ENCODE peak calls at places on chromosomes 13 and 19, in seven cellular contexts. One of them, this sample, is unnamed.

GRCh38 chr19:1474011-1474764 is 4.8 kb downstream of the C19orf25 start:
- DNase-seq in AG04449: no peak
- DNase-seq in CD8-positive, alpha-beta memory T cell: no peak
- DNase-seq in right cardiac atrium: peak; percentile 26
- DNase-seq in left ventricle myocardium inferior: peak; percentile 46
- DNase-seq in GM23248: peak; percentile 69
- DNase-seq in mesendoderm: no peak
- DNase-seq in this sample: no peak

GRCh38 chr13:40269086-40269485 is 397.4 kb downstream of the FOXO1 start:
- DNase-seq in right cardiac atrium: peak; percentile 52
- DNase-seq in left ventricle myocardium inferior: peak; percentile 36
- DNase-seq in AG04449: no peak
- DNase-seq in mesendoderm: no peak
- DNase-seq in CD8-positive, alpha-beta memory T cell: no peak
- DNase-seq in GM23248: no peak
- DNase-seq in this sample: no peak

GRCh38 chr19:36008336-36008978 is at the start of gene SYNE4:
- DNase-seq in GM23248: peak; percentile 12
- DNase-seq in left ventricle myocardium inferior: no peak
- DNase-seq in AG04449: no peak
- DNase-seq in right cardiac atrium: no peak
- DNase-seq in CD8-positive, alpha-beta memory T cell: no peak
- DNase-seq in mesendoderm: peak; percentile 93
- DNase-seq in this sample: no peak

GRCh38 chr19:33406521-33407139 is 33.1 kb downstream of the CEBPG start:
- DNase-seq in CD8-positive, alpha-beta memory T cell: peak; percentile 64
- DNase-seq in GM23248: peak; percentile 55
- DNase-seq in mesendoderm: peak; percentile 81
- DNase-seq in left ventricle myocardium inferior: peak; percentile 69
- DNase-seq in right cardiac atrium: peak; percentile 70
- DNase-seq in AG04449: no peak
- DNase-seq in this sample: peak; percentile 24

GRCh38 chr13:50672025-50672424 is 171.5 kb downstream of the DLEU7 start:
- DNase-seq in mesendoderm: no peak
- DNase-seq in GM23248: peak; percentile 30
- DNase-seq in AG04449: no peak
- DNase-seq in CD8-positive, alpha-beta memory T cell: no peak
- DNase-seq in right cardiac atrium: no peak
- DNase-seq in left ventricle myocardium inferior: no peak
- DNase-seq in this sample: no peak

GRCh38 chr13:107649071-107649470 is 566.3 kb downstream of the LIG4 start:
- DNase-seq in left ventricle myocardium inferior: no peak
- DNase-seq in mesendoderm: no peak
- DNase-seq in CD8-positive, alpha-beta memory T cell: no peak
- DNase-seq in right cardiac atrium: no peak
- DNase-seq in GM23248: no peak
- DNase-seq in AG04449: no peak
- DNase-seq in this sample: no peak

GRCh38 chr19:6723108-6723618 is 2.7 kb upstream of the C3 start:
- DNase-seq in right cardiac atrium: peak; percentile 75
- DNase-seq in AG04449: no peak
- DNase-seq in CD8-positive, alpha-beta memory T cell: no peak
- DNase-seq in mesendoderm: peak; percentile 63
- DNase-seq in GM23248: peak; percentile 61
- DNase-seq in left ventricle myocardium inferior: peak; percentile 56
- DNase-seq in this sample: no peak

GRCh38 chr19:15538774-15539173 is 30.4 kb downstream of the CYP4F22 start:
- DNase-seq in CD8-positive, alpha-beta memory T cell: no peak
- DNase-seq in AG04449: no peak
- DNase-seq in left ventricle myocardium inferior: no peak
- DNase-seq in GM23248: no peak
- DNase-seq in mesendoderm: no peak
- DNase-seq in right cardiac atrium: no peak
- DNase-seq in this sample: peak; percentile 18

GRCh38 chr13:111904701-111905608 is 162.0 kb upstream of the SOX1 start:
- DNase-seq in AG04449: no peak
- DNase-seq in CD8-positive, alpha-beta memory T cell: no peak
- DNase-seq in mesendoderm: no peak
- DNase-seq in left ventricle myocardium inferior: no peak
- DNase-seq in GM23248: no peak
- DNase-seq in right cardiac atrium: no peak
- DNase-seq in this sample: peak; percentile 3

GRCh38 chr19:50419580-50420035 is 870 bp downstream of the SPIB start:
- DNase-seq in CD8-positive, alpha-beta memory T cell: no peak
- DNase-seq in mesendoderm: peak; percentile 65
- DNase-seq in right cardiac atrium: no peak
- DNase-seq in AG04449: no peak
- DNase-seq in GM23248: no peak
- DNase-seq in left ventricle myocardium inferior: no peak
- DNase-seq in this sample: no peak
- H3K4me3 ChIP-seq in CD8-positive, alpha-beta memory T cell: no peak overlapping the region
- H3K4me3 ChIP-seq in mesendoderm: no peak overlapping the region
- H3K4me3 ChIP-seq in right cardiac atrium: no peak overlapping the region
- H3K4me3 ChIP-seq in AG04449: no peak overlapping the region
- H3K4me3 ChIP-seq in GM23248: no peak overlapping the region
- H3K4me3 ChIP-seq in left ventricle myocardium inferior: no peak overlapping the region
- H3K4me3 ChIP-seq in this sample: no peak overlapping the region

DNA sequence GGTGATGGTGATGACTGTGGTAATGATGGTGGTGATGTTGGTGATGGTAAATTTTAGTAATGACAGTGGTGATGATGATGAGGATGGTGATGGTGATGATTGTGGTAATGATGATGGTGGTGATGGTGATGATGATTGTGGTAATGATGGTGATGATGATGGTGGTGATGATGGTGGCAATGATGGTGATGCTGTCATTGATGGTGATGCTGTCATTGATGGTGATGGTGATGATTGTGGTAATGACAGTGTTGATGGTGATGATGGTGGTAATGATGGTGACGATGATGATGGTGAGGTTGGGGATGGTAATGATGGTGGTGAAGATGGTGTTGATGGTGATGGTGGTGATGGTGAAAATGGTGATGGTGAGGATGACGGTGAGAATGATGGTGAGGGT is 11.7 kb upstream of the BCAT2 start:
- DNase-seq in AG04449: no peak
- DNase-seq in mesendoderm: no peak
- DNase-seq in left ventricle myocardium inferior: no peak
- DNase-seq in CD8-positive, alpha-beta memory T cell: no peak
- DNase-seq in right cardiac atrium: no peak
- DNase-seq in GM23248: no peak
- DNase-seq in this sample: no peak
- H3K4me3 ChIP-seq in AG04449: no peak overlapping the region
- H3K4me3 ChIP-seq in mesendoderm: no peak overlapping the region
- H3K4me3 ChIP-seq in left ventricle myocardium inferior: no peak overlapping the region
- H3K4me3 ChIP-seq in CD8-positive, alpha-beta memory T cell: no peak overlapping the region
- H3K4me3 ChIP-seq in right cardiac atrium: no peak overlapping the region
- H3K4me3 ChIP-seq in GM23248: no peak overlapping the region
- H3K4me3 ChIP-seq in this sample: no peak overlapping the region

GRCh38 chr19:12481781-12482504 is 2.7 kb downstream of the ZNF709 start:
- DNase-seq in CD8-positive, alpha-beta memory T cell: no peak
- DNase-seq in left ventricle myocardium inferior: no peak
- DNase-seq in right cardiac atrium: no peak
- DNase-seq in mesendoderm: no peak
- DNase-seq in GM23248: no peak
- DNase-seq in AG04449: no peak
- DNase-seq in this sample: no peak
- H3K4me3 ChIP-seq in CD8-positive, alpha-beta memory T cell: no peak overlapping the region
- H3K4me3 ChIP-seq in left ventricle myocardium inferior: no peak overlapping the region
- H3K4me3 ChIP-seq in right cardiac atrium: no peak overlapping the region
- H3K4me3 ChIP-seq in mesendoderm: no peak overlapping the region
- H3K4me3 ChIP-seq in GM23248: no peak overlapping the region
- H3K4me3 ChIP-seq in AG04449: no peak overlapping the region
- H3K4me3 ChIP-seq in this sample: peak overlapping the region; percentile 9

GRCh38 chr19:13892885-13893284 is 13.0 kb downstream of the BRME1 start:
- DNase-seq in left ventricle myocardium inferior: no peak
- DNase-seq in right cardiac atrium: no peak
- DNase-seq in mesendoderm: peak; percentile 46
- DNase-seq in GM23248: no peak
- DNase-seq in CD8-positive, alpha-beta memory T cell: no peak
- DNase-seq in AG04449: no peak
- DNase-seq in this sample: no peak
- H3K4me3 ChIP-seq in left ventricle myocardium inferior: no peak overlapping the region
- H3K4me3 ChIP-seq in right cardiac atrium: no peak overlapping the region
- H3K4me3 ChIP-seq in mesendoderm: no peak overlapping the region
- H3K4me3 ChIP-seq in GM23248: no peak overlapping the region
- H3K4me3 ChIP-seq in CD8-positive, alpha-beta memory T cell: no peak overlapping the region
- H3K4me3 ChIP-seq in AG04449: no peak overlapping the region
- H3K4me3 ChIP-seq in this sample: no peak overlapping the region

DNA sequence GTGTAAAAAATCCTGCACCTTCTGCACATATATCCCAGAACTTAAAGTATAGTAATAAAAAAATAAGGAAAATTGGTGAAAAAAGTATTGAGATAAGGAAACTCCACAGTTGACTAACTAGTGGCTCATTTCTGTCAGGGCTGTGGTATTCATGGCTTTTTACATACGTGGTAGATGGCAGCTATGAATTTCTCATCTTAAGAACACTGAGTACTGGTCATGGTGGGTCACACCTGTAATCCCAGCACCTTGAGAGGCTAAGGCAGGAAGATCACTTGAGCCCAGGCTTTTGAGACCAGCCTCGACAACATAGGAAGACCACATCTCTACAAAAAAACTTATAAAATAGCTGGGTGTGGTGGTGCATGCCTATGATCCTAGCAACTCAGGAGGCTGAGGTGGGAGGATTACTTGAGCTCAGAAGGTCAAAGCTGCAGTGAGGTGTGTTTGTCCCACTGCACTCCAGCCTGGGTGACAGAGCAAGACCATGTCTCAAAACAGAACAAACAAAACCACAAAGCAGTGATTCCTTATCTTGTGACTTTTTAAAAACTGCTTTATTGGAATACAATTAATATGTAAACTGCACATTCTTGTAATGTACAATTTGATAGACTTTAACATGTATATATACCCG is 16.8 kb downstream of the SLAIN1 start:
- DNase-seq in right cardiac atrium: no peak
- DNase-seq in CD8-positive, alpha-beta memory T cell: no peak
- DNase-seq in left ventricle myocardium inferior: no peak
- DNase-seq in GM23248: no peak
- DNase-seq in AG04449: no peak
- DNase-seq in mesendoderm: no peak
- DNase-seq in this sample: no peak
- H3K4me3 ChIP-seq in right cardiac atrium: no peak overlapping the region
- H3K4me3 ChIP-seq in CD8-positive, alpha-beta memory T cell: no peak overlapping the region
- H3K4me3 ChIP-seq in left ventricle myocardium inferior: no peak overlapping the region
- H3K4me3 ChIP-seq in GM23248: no peak overlapping the region
- H3K4me3 ChIP-seq in AG04449: no peak overlapping the region
- H3K4me3 ChIP-seq in mesendoderm: no peak overlapping the region
- H3K4me3 ChIP-seq in this sample: no peak overlapping the region

DNA sequence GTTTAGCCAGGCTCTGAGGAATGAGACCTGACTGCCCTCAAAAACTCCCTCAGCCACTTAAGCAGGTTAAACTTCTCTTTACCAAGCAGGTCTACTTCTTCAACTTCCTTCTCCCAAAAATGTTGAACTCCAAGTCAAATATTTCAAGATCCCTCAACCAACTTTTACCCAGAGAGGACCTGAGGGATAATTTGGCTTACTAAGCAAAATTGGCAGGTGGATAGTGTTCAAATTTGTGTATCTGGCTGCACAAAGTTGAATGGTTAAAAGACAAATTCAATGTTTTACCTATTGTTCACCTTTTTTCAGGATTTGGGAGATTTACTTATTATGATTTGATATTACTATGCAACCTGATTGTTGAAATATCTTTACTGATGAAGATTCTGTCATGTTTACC is 293.0 kb upstream of the SOX21 start:
- DNase-seq in mesendoderm: no peak
- DNase-seq in GM23248: no peak
- DNase-seq in left ventricle myocardium inferior: no peak
- DNase-seq in AG04449: no peak
- DNase-seq in right cardiac atrium: no peak
- DNase-seq in CD8-positive, alpha-beta memory T cell: no peak
- DNase-seq in this sample: no peak
- H3K4me3 ChIP-seq in mesendoderm: no peak overlapping the region
- H3K4me3 ChIP-seq in GM23248: no peak overlapping the region
- H3K4me3 ChIP-seq in left ventricle myocardium inferior: no peak overlapping the region
- H3K4me3 ChIP-seq in AG04449: no peak overlapping the region
- H3K4me3 ChIP-seq in right cardiac atrium: no peak overlapping the region
- H3K4me3 ChIP-seq in CD8-positive, alpha-beta memory T cell: no peak overlapping the region
- H3K4me3 ChIP-seq in this sample: no peak overlapping the region